ENCODE peak calls at places on chromosomes 3 and 15, in six cellular contexts. H is epithelial cell of esophagus, J is AG04450, O is breast epithelium, M is testis, S is Peyer's patch. I is an unnamed sample.

GRCh38 chr3:64806668-64807067 is 118.9 kb upstream of the ADAMTS9 start:
- DNase-seq in S (no peak), M (no peak), O (no peak), H (no peak), J (no peak), I (no peak)

GRCh38 chr15:37698679-37699078 is 235.8 kb upstream of the TMCO5A start:
- DNase-seq in H (peak), J (no peak), S (no peak), O (no peak), M (no peak), I (no peak)

GRCh38 chr3:13200951-13201350 is 127.7 kb upstream of the IQSEC1 start:
- DNase-seq in M (no peak), H (no peak), J (no peak), S (no peak), O (no peak), I (no peak)

GRCh38 chr15:79455361-79455760 is 23.2 kb downstream of the MINAR1 start:
- DNase-seq in J (no peak), H (no peak), S (no peak), O (no peak), M (no peak), I (no peak)

GRCh38 chr3:188283347-188283746 is 129.4 kb downstream of the LPP start:
- DNase-seq in O (no peak), M (peak), J (no peak), S (peak), H (peak), I (no peak)

GRCh38 chr3:39917060-39917773 is 107.8 kb downstream of the MYRIP start:
- DNase-seq in O (no peak), M (no peak), S (no peak), J (no peak), H (peak), I (no peak)

GRCh38 chr3:128242818-128243601 is 89.7 kb downstream of the EEFSEC start:
- DNase-seq in O (no peak), J (no peak), S (no peak), M (no peak), H (no peak), I (no peak)

GRCh38 chr15:58297639-58298038 is 134.2 kb upstream of the LIPC start:
- DNase-seq in O (no peak), J (no peak), H (no peak), M (no peak), S (no peak), I (no peak)

GRCh38 chr3:147904421-147904820 is 495.3 kb downstream of the ZIC1 start:
- DNase-seq in M (no peak), O (no peak), H (no peak), S (no peak), J (no peak), I (no peak)

GRCh38 chr3:66473181-66473580 is 27.6 kb downstream of the LRIG1 start:
- DNase-seq in H (no peak), M (no peak), O (no peak), J (no peak), S (no peak), I (no peak)

GRCh38 chr15:51869074-51869425 is 39.6 kb downstream of the TMOD3 start:
- DNase-seq in M (no peak), H (peak), O (no peak), J (peak), S (peak), I (no peak)

GRCh38 chr15:80660114-80660513 is 35.0 kb upstream of the ABHD17C start:
- DNase-seq in O (no peak), M (peak), J (no peak), S (peak), H (peak), I (no peak)

GRCh38 chr3:144770813-144771400 is 799.3 kb downstream of the DIPK2A start:
- DNase-seq in O (no peak), S (no peak), H (peak), M (no peak), J (peak), I (no peak)

GRCh38 chr3:132721479-132722164 is 587 bp downstream of the NPHP3 start:
- DNase-seq in H (peak), O (peak), J (no peak), S (peak), M (peak), I (no peak)

GRCh38 chr3:97917813-97918536 is 54.3 kb downstream of the RIOX2 start:
- DNase-seq in H (peak), O (no peak), S (no peak), J (peak), M (no peak), I (no peak)

GRCh38 chr3:128073185-128073725 is 21.0 kb downstream of the SEC61A1 start:
- DNase-seq in M (no peak), H (no peak), J (no peak), O (no peak), S (no peak), I (no peak)

GRCh38 chr15:77160562-77161481 is 89.9 kb upstream of the TSPAN3 start:
- DNase-seq in S (no peak), M (no peak), H (peak), O (no peak), J (no peak), I (no peak)

GRCh38 chr15:42832577-42832976 is 88.0 kb downstream of the TTBK2 start:
- DNase-seq in S (no peak), J (peak), M (no peak), H (peak), O (no peak), I (no peak)

GRCh38 chr3:22296641-22297040 is 545.6 kb upstream of the ZNF385D start:
- DNase-seq in M (no peak), H (peak), J (no peak), O (no peak), S (no peak), I (no peak)

GRCh38 chr15:40085225-40085624 is 23.5 kb downstream of the BMF start:
- DNase-seq in O (no peak), M (no peak), S (no peak), J (no peak), H (peak), I (no peak)

GRCh38 chr3:133711013-133711412 is 35.2 kb upstream of the TF start:
- DNase-seq in J (no peak), H (no peak), O (no peak), M (no peak), S (no peak), I (no peak)

GRCh38 chr3:193851941-193852674 is 259.1 kb downstream of the OPA1 start:
- DNase-seq in O (no peak), S (no peak), J (no peak), M (no peak), H (no peak), I (no peak)

GRCh38 chr3:90145094-90145810 is 1037.8 kb downstream of the EPHA3 start:
- DNase-seq in S (no peak), H (no peak), M (no peak), O (no peak), J (no peak), I (no peak)

GRCh38 chr3:193563429-193563828 is 8.7 kb upstream of the ATP13A4 start:
- DNase-seq in H (peak), O (no peak), S (no peak), J (no peak), M (no peak), I (no peak)

GRCh38 chr3:13012228-13012691 is 61.0 kb downstream of the IQSEC1 start:
- DNase-seq in J (no peak), O (peak), H (no peak), M (peak), S (peak), I (peak)

GRCh38 chr3:168065569-168065968 is 30.2 kb downstream of the GOLIM4 start:
- DNase-seq in J (no peak), O (no peak), S (no peak), H (no peak), M (no peak), I (no peak)

GRCh38 chr3:52055537-52056351 is 627 bp downstream of the DUSP7 start:
- DNase-seq in S (peak), O (no peak), M (no peak), H (peak), J (no peak), I (no peak)

GRCh38 chr15:50182233-50183013 is 427 bp downstream of the SLC27A2 start:
- DNase-seq in O (no peak), H (peak), J (no peak), S (peak), M (peak), I (no peak)

GRCh38 chr3:132418916-132419315 is 1.6 kb downstream of the DNAJC13 start:
- DNase-seq in H (no peak), O (no peak), S (no peak), M (no peak), J (no peak), I (no peak)

GRCh38 chr3:12994357-12994606 is 78.9 kb downstream of the IQSEC1 start:
- DNase-seq in J (no peak), M (peak), H (no peak), S (peak), O (no peak), I (no peak)

GRCh38 chr3:32438596-32439344 is 47.1 kb downstream of the CMTM7 start:
- DNase-seq in M (no peak), S (peak), H (peak), O (peak), J (no peak), I (peak)

GRCh38 chr3:146640955-146641867 is 36.1 kb upstream of the PLSCR5 start:
- DNase-seq in H (peak), S (no peak), O (no peak), M (no peak), J (peak), I (no peak)

GRCh38 chr15:48644827-48645557 is 517 bp downstream of the FBN1 start:
- DNase-seq in M (peak), S (no peak), H (peak), O (no peak), J (no peak), I (no peak)

DNA sequence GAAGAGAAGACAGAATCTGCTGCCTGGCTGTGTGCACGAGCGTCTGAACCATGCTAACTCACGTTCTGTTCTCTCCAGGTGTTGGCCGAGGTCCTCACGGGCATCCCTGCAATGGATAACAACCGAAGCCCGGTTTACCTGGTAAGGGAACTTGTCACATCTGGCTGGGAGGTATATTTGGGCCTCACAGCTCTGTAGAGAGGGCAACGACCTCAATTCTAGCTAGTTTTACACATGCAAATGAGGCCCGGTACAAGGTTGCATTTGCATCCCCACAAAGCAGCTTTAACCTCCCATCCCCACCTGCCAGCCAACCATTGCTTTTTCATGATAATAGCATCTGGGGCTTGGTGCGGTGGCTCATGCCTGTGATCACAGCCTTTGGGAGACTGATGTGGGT is 22.0 kb upstream of the TATDN2 start:
- DNase-seq in M (no peak), O (no peak), S (peak), J (no peak), H (no peak), I (peak)
- H3K4me3 ChIP-seq in M (no peak), O (no peak), S (no peak), J (no peak), H (no peak), I (no peak)

DNA sequence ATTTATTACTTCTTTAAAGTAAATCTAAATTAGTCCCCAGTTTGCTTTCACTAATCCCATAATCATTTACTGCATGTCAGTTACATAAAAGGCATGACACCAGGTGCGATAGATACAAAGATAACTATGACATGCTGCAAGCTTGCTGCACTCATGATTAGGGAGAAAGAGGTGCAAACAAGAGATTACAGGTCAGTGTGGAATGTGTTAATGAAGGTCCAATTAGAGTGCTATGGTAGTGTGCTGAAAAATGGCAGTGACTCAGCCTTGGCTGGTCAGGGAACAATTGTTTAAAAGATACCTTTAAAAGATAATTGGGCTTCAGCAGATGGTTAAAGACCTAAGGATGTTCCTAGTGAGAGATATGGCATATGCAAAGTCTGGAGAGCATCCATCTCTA is 352.6 kb upstream of the TGFBR2 start:
- DNase-seq in O (no peak), S (no peak), J (no peak), M (no peak), H (no peak), I (no peak)
- TF ChIP-seq CTCF in O (no peak), S (no peak), J (no peak), M (no peak), H (no peak), I (no peak)

GRCh38 chr3:119293761-119294401 is at the start of gene ARHGAP31:
- DNase-seq in O (peak), M (peak), H (peak), S (peak), J (peak), I (peak)

GRCh38 chr3:119294889-119295769 is 946 bp downstream of the ARHGAP31 start:
- DNase-seq in O (no peak), H (peak), S (peak), J (no peak), M (peak), I (no peak)

GRCh38 chr3:119292666-119293065 is 1.5 kb upstream of the ARHGAP31 start:
- DNase-seq in M (no peak), J (no peak), H (no peak), S (no peak), O (no peak), I (no peak)

GRCh38 chr3:119294402-119294888 is 262 bp downstream of the ARHGAP31 start:
- DNase-seq in H (peak), O (peak), J (no peak), M (peak), S (peak), I (peak)

GRCh38 chr3:119293105-119293683 is 989 bp upstream of the ARHGAP31 start:
- DNase-seq in S (no peak), J (no peak), O (no peak), H (no peak), M (no peak), I (no peak)
- H3K4me3 ChIP-seq in S (peak), J (peak), O (peak), H (no peak), M (peak), I (peak)

GRCh38 chr3:10933958-10934481 is 58.5 kb upstream of the SLC6A1 start:
- DNase-seq in O (no peak), H (peak), J (peak), M (no peak), S (no peak), I (no peak)
- TF ChIP-seq CTCF in O (no peak), H (no peak), J (no peak), M (no peak), S (no peak), I (no peak)